ENCODE peak calls at places on chromosomes 2 and 18, in nine cellular contexts. One of them, this sample, is unnamed.

GRCh38 chr2:137155351-137156104 is 390.2 kb downstream of the THSD7B start:
- DNase-seq in pancreas: no peak
- DNase-seq in ecto neural progenitor cell: no peak
- DNase-seq in SIG-M5: no peak
- DNase-seq in prostate gland: no peak
- DNase-seq in T-cell: no peak
- DNase-seq in activated T-cell treated with anti-CD3 and anti-CD28 coated beads, Interleukin-2, amount 50 U/mL, for 72 hours: no peak
- DNase-seq in omental fat pad: no peak
- DNase-seq in HEK293T: no peak
- DNase-seq in this sample: no peak

GRCh38 chr2:43611987-43612894 is 16.4 kb upstream of the THADA start:
- DNase-seq in pancreas: peak
- DNase-seq in ecto neural progenitor cell: peak
- DNase-seq in SIG-M5: no peak
- DNase-seq in prostate gland: peak
- DNase-seq in T-cell: peak
- DNase-seq in activated T-cell treated with anti-CD3 and anti-CD28 coated beads, Interleukin-2, amount 50 U/mL, for 72 hours: peak
- DNase-seq in omental fat pad: peak
- DNase-seq in HEK293T: peak
- DNase-seq in this sample: peak

GRCh38 chr2:149768320-149768799 is 180.8 kb upstream of the MMADHC start:
- DNase-seq in pancreas: no peak
- DNase-seq in ecto neural progenitor cell: no peak
- DNase-seq in SIG-M5: no peak
- DNase-seq in prostate gland: no peak
- DNase-seq in T-cell: no peak
- DNase-seq in activated T-cell treated with anti-CD3 and anti-CD28 coated beads, Interleukin-2, amount 50 U/mL, for 72 hours: no peak
- DNase-seq in omental fat pad: no peak
- DNase-seq in HEK293T: no peak
- DNase-seq in this sample: no peak

GRCh38 chr18:35045121-35045520 is 3.9 kb downstream of the MAPRE2 start:
- DNase-seq in pancreas: no peak
- DNase-seq in ecto neural progenitor cell: no peak
- DNase-seq in SIG-M5: no peak
- DNase-seq in prostate gland: no peak
- DNase-seq in T-cell: no peak
- DNase-seq in activated T-cell treated with anti-CD3 and anti-CD28 coated beads, Interleukin-2, amount 50 U/mL, for 72 hours: no peak
- DNase-seq in omental fat pad: no peak
- DNase-seq in HEK293T: no peak
- DNase-seq in this sample: no peak

GRCh38 chr2:226796840-226797288 is 2.8 kb downstream of the IRS1 start:
- DNase-seq in pancreas: peak
- DNase-seq in ecto neural progenitor cell: peak
- DNase-seq in SIG-M5: peak
- DNase-seq in prostate gland: peak
- DNase-seq in T-cell: no peak
- DNase-seq in activated T-cell treated with anti-CD3 and anti-CD28 coated beads, Interleukin-2, amount 50 U/mL, for 72 hours: no peak
- DNase-seq in omental fat pad: no peak
- DNase-seq in HEK293T: no peak
- DNase-seq in this sample: no peak

GRCh38 chr18:59823611-59824195 is 76.1 kb upstream of the PMAIP1 start:
- DNase-seq in pancreas: peak
- DNase-seq in ecto neural progenitor cell: peak
- DNase-seq in SIG-M5: no peak
- DNase-seq in prostate gland: peak
- DNase-seq in T-cell: no peak
- DNase-seq in activated T-cell treated with anti-CD3 and anti-CD28 coated beads, Interleukin-2, amount 50 U/mL, for 72 hours: peak
- DNase-seq in omental fat pad: peak
- DNase-seq in HEK293T: peak
- DNase-seq in this sample: peak

GRCh38 chr2:16900405-16901025 is 234.9 kb upstream of the CYRIA start:
- DNase-seq in pancreas: peak
- DNase-seq in ecto neural progenitor cell: no peak
- DNase-seq in SIG-M5: no peak
- DNase-seq in prostate gland: no peak
- DNase-seq in T-cell: no peak
- DNase-seq in activated T-cell treated with anti-CD3 and anti-CD28 coated beads, Interleukin-2, amount 50 U/mL, for 72 hours: no peak
- DNase-seq in omental fat pad: no peak
- DNase-seq in HEK293T: no peak
- DNase-seq in this sample: peak

GRCh38 chr2:71454221-71455010 is 1.1 kb downstream of the DYSF start:
- DNase-seq in pancreas: no peak
- DNase-seq in ecto neural progenitor cell: no peak
- DNase-seq in SIG-M5: no peak
- DNase-seq in prostate gland: no peak
- DNase-seq in T-cell: no peak
- DNase-seq in activated T-cell treated with anti-CD3 and anti-CD28 coated beads, Interleukin-2, amount 50 U/mL, for 72 hours: no peak
- DNase-seq in omental fat pad: no peak
- DNase-seq in HEK293T: no peak
- DNase-seq in this sample: peak

GRCh38 chr2:26982102-26982742 is 11.8 kb downstream of the MAPRE3 start:
- DNase-seq in pancreas: peak
- DNase-seq in ecto neural progenitor cell: no peak
- DNase-seq in SIG-M5: no peak
- DNase-seq in prostate gland: peak
- DNase-seq in T-cell: no peak
- DNase-seq in activated T-cell treated with anti-CD3 and anti-CD28 coated beads, Interleukin-2, amount 50 U/mL, for 72 hours: peak
- DNase-seq in omental fat pad: no peak
- DNase-seq in HEK293T: peak
- DNase-seq in this sample: peak

GRCh38 chr2:32553829-32554432 is 73.9 kb upstream of the TTC27 start:
- DNase-seq in pancreas: no peak
- DNase-seq in ecto neural progenitor cell: no peak
- DNase-seq in SIG-M5: peak
- DNase-seq in prostate gland: no peak
- DNase-seq in T-cell: no peak
- DNase-seq in activated T-cell treated with anti-CD3 and anti-CD28 coated beads, Interleukin-2, amount 50 U/mL, for 72 hours: no peak
- DNase-seq in omental fat pad: no peak
- DNase-seq in HEK293T: peak
- DNase-seq in this sample: no peak

GRCh38 chr2:18413794-18414396 is 146.6 kb downstream of the RDH14 start:
- DNase-seq in pancreas: no peak
- DNase-seq in ecto neural progenitor cell: no peak
- DNase-seq in SIG-M5: no peak
- DNase-seq in prostate gland: no peak
- DNase-seq in T-cell: no peak
- DNase-seq in activated T-cell treated with anti-CD3 and anti-CD28 coated beads, Interleukin-2, amount 50 U/mL, for 72 hours: no peak
- DNase-seq in omental fat pad: no peak
- DNase-seq in HEK293T: no peak
- DNase-seq in this sample: no peak

GRCh38 chr2:58146707-58147106 is 94.4 kb downstream of the FANCL start:
- DNase-seq in pancreas: no peak
- DNase-seq in ecto neural progenitor cell: no peak
- DNase-seq in SIG-M5: no peak
- DNase-seq in prostate gland: no peak
- DNase-seq in T-cell: no peak
- DNase-seq in activated T-cell treated with anti-CD3 and anti-CD28 coated beads, Interleukin-2, amount 50 U/mL, for 72 hours: no peak
- DNase-seq in omental fat pad: no peak
- DNase-seq in HEK293T: no peak
- DNase-seq in this sample: no peak

GRCh38 chr18:12597775-12598174 is 60.1 kb downstream of the SPIRE1 start:
- DNase-seq in pancreas: peak
- DNase-seq in ecto neural progenitor cell: no peak
- DNase-seq in SIG-M5: no peak
- DNase-seq in prostate gland: no peak
- DNase-seq in T-cell: no peak
- DNase-seq in activated T-cell treated with anti-CD3 and anti-CD28 coated beads, Interleukin-2, amount 50 U/mL, for 72 hours: no peak
- DNase-seq in omental fat pad: no peak
- DNase-seq in HEK293T: no peak
- DNase-seq in this sample: peak

GRCh38 chr2:133635115-133635514 is 66.9 kb upstream of the NCKAP5 start:
- DNase-seq in pancreas: no peak
- DNase-seq in ecto neural progenitor cell: no peak
- DNase-seq in SIG-M5: no peak
- DNase-seq in prostate gland: no peak
- DNase-seq in T-cell: no peak
- DNase-seq in activated T-cell treated with anti-CD3 and anti-CD28 coated beads, Interleukin-2, amount 50 U/mL, for 72 hours: no peak
- DNase-seq in omental fat pad: no peak
- DNase-seq in HEK293T: no peak
- DNase-seq in this sample: no peak

GRCh38 chr2:31523871-31524492 is 56.8 kb downstream of the SRD5A2 start:
- DNase-seq in pancreas: peak
- DNase-seq in ecto neural progenitor cell: peak
- DNase-seq in SIG-M5: no peak
- DNase-seq in prostate gland: no peak
- DNase-seq in T-cell: peak
- DNase-seq in activated T-cell treated with anti-CD3 and anti-CD28 coated beads, Interleukin-2, amount 50 U/mL, for 72 hours: peak
- DNase-seq in omental fat pad: peak
- DNase-seq in HEK293T: peak
- DNase-seq in this sample: peak

GRCh38 chr2:196558506-196558905 is 81.0 kb upstream of the CCDC150 start:
- DNase-seq in pancreas: no peak
- DNase-seq in ecto neural progenitor cell: no peak
- DNase-seq in SIG-M5: no peak
- DNase-seq in prostate gland: no peak
- DNase-seq in T-cell: no peak
- DNase-seq in activated T-cell treated with anti-CD3 and anti-CD28 coated beads, Interleukin-2, amount 50 U/mL, for 72 hours: no peak
- DNase-seq in omental fat pad: no peak
- DNase-seq in HEK293T: no peak
- DNase-seq in this sample: no peak

GRCh38 chr2:174492963-174493431 is 6.2 kb upstream of the GPR155 start:
- DNase-seq in pancreas: no peak
- DNase-seq in ecto neural progenitor cell: no peak
- DNase-seq in SIG-M5: peak
- DNase-seq in prostate gland: no peak
- DNase-seq in T-cell: peak
- DNase-seq in activated T-cell treated with anti-CD3 and anti-CD28 coated beads, Interleukin-2, amount 50 U/mL, for 72 hours: peak
- DNase-seq in omental fat pad: no peak
- DNase-seq in HEK293T: no peak
- DNase-seq in this sample: no peak

This sample was measured in islet precursor cell.